ENCODE peak calls at places on chromosomes 7 and 10, in six cellular contexts. One of them, this sample, is unnamed.

GRCh38 chr10:97882142-97883091 is 32.8 kb downstream of the GOLGA7B start:
- DNase-seq in C1 segment of cervical spinal cord: no peak
- DNase-seq in H4: peak; percentile 97
- DNase-seq in HCEC 1CT: peak; percentile 10
- DNase-seq in stimulated activated CD4-positive, alpha-beta T cell treated with anti-CD3 and anti-CD28 coated beads, Interleukin-15, amount 100 ng/mL, for 1 hour: no peak
- DNase-seq in mesendoderm: no peak
- DNase-seq in this sample: no peak

GRCh38 chr10:68561804-68562649 is 1.9 kb downstream of the TET1 start:
- DNase-seq in mesendoderm: peak; percentile 69
- DNase-seq in HCEC 1CT: peak; percentile 44
- DNase-seq in stimulated activated CD4-positive, alpha-beta T cell treated with anti-CD3 and anti-CD28 coated beads, Interleukin-15, amount 100 ng/mL, for 1 hour: no peak
- DNase-seq in H4: no peak
- DNase-seq in C1 segment of cervical spinal cord: no peak
- DNase-seq in this sample: no peak

GRCh38 chr10:63614371-63614891 is 93.2 kb downstream of the REEP3 start:
- DNase-seq in mesendoderm: no peak
- DNase-seq in stimulated activated CD4-positive, alpha-beta T cell treated with anti-CD3 and anti-CD28 coated beads, Interleukin-15, amount 100 ng/mL, for 1 hour: no peak
- DNase-seq in HCEC 1CT: peak; percentile 56
- DNase-seq in H4: no peak
- DNase-seq in C1 segment of cervical spinal cord: no peak
- DNase-seq in this sample: no peak

GRCh38 chr7:82623812-82624211 is 180.2 kb upstream of the CACNA2D1 start:
- DNase-seq in mesendoderm: no peak
- DNase-seq in HCEC 1CT: peak; percentile 40
- DNase-seq in C1 segment of cervical spinal cord: no peak
- DNase-seq in H4: no peak
- DNase-seq in stimulated activated CD4-positive, alpha-beta T cell treated with anti-CD3 and anti-CD28 coated beads, Interleukin-15, amount 100 ng/mL, for 1 hour: no peak
- DNase-seq in this sample: no peak

GRCh38 chr10:13614530-13615332 is 28.0 kb downstream of the PRPF18 start:
- DNase-seq in H4: peak; percentile 49
- DNase-seq in mesendoderm: peak; percentile 87
- DNase-seq in HCEC 1CT: no peak
- DNase-seq in C1 segment of cervical spinal cord: no peak
- DNase-seq in stimulated activated CD4-positive, alpha-beta T cell treated with anti-CD3 and anti-CD28 coated beads, Interleukin-15, amount 100 ng/mL, for 1 hour: no peak
- DNase-seq in this sample: no peak

GRCh38 chr7:90957883-90958282 is 306.4 kb upstream of the FZD1 start:
- DNase-seq in mesendoderm: no peak
- DNase-seq in H4: no peak
- DNase-seq in HCEC 1CT: no peak
- DNase-seq in C1 segment of cervical spinal cord: no peak
- DNase-seq in stimulated activated CD4-positive, alpha-beta T cell treated with anti-CD3 and anti-CD28 coated beads, Interleukin-15, amount 100 ng/mL, for 1 hour: no peak
- DNase-seq in this sample: no peak

GRCh38 chr10:44195120-44196007 is 189.5 kb downstream of the CXCL12 start:
- DNase-seq in C1 segment of cervical spinal cord: no peak
- DNase-seq in mesendoderm: no peak
- DNase-seq in HCEC 1CT: peak; percentile 81
- DNase-seq in stimulated activated CD4-positive, alpha-beta T cell treated with anti-CD3 and anti-CD28 coated beads, Interleukin-15, amount 100 ng/mL, for 1 hour: no peak
- DNase-seq in H4: peak; percentile 92
- DNase-seq in this sample: no peak

GRCh38 chr7:46178685-46179084 is 257.6 kb upstream of the IGFBP3 start:
- DNase-seq in H4: no peak
- DNase-seq in mesendoderm: peak; percentile 14
- DNase-seq in stimulated activated CD4-positive, alpha-beta T cell treated with anti-CD3 and anti-CD28 coated beads, Interleukin-15, amount 100 ng/mL, for 1 hour: no peak
- DNase-seq in HCEC 1CT: peak; percentile 44
- DNase-seq in C1 segment of cervical spinal cord: no peak
- DNase-seq in this sample: no peak

GRCh38 chr7:2079332-2080068 is 153.2 kb downstream of the MAD1L1 start:
- DNase-seq in stimulated activated CD4-positive, alpha-beta T cell treated with anti-CD3 and anti-CD28 coated beads, Interleukin-15, amount 100 ng/mL, for 1 hour: no peak
- DNase-seq in H4: no peak
- DNase-seq in HCEC 1CT: no peak
- DNase-seq in C1 segment of cervical spinal cord: no peak
- DNase-seq in mesendoderm: no peak
- DNase-seq in this sample: no peak

GRCh38 chr7:127504715-127505114 is 80.7 kb downstream of the GCC1 start:
- DNase-seq in mesendoderm: peak; percentile 69
- DNase-seq in HCEC 1CT: no peak
- DNase-seq in H4: no peak
- DNase-seq in C1 segment of cervical spinal cord: no peak
- DNase-seq in stimulated activated CD4-positive, alpha-beta T cell treated with anti-CD3 and anti-CD28 coated beads, Interleukin-15, amount 100 ng/mL, for 1 hour: no peak
- DNase-seq in this sample: no peak

GRCh38 chr7:94049615-94050014 is 45.5 kb upstream of the BET1 start:
- DNase-seq in stimulated activated CD4-positive, alpha-beta T cell treated with anti-CD3 and anti-CD28 coated beads, Interleukin-15, amount 100 ng/mL, for 1 hour: no peak
- DNase-seq in H4: no peak
- DNase-seq in mesendoderm: peak; percentile 70
- DNase-seq in C1 segment of cervical spinal cord: no peak
- DNase-seq in HCEC 1CT: no peak
- DNase-seq in this sample: no peak

GRCh38 chr10:103663802-103664201 is 170.3 kb downstream of the NEURL1 start:
- DNase-seq in HCEC 1CT: no peak
- DNase-seq in H4: no peak
- DNase-seq in mesendoderm: no peak
- DNase-seq in C1 segment of cervical spinal cord: no peak
- DNase-seq in stimulated activated CD4-positive, alpha-beta T cell treated with anti-CD3 and anti-CD28 coated beads, Interleukin-15, amount 100 ng/mL, for 1 hour: no peak
- DNase-seq in this sample: no peak

GRCh38 chr10:112700401-112700800 is 249.6 kb upstream of the TCF7L2 start:
- DNase-seq in stimulated activated CD4-positive, alpha-beta T cell treated with anti-CD3 and anti-CD28 coated beads, Interleukin-15, amount 100 ng/mL, for 1 hour: no peak
- DNase-seq in mesendoderm: no peak
- DNase-seq in C1 segment of cervical spinal cord: no peak
- DNase-seq in H4: no peak
- DNase-seq in HCEC 1CT: no peak
- DNase-seq in this sample: no peak

GRCh38 chr7:54769203-54769602 is 10.2 kb upstream of the SEC61G start:
- DNase-seq in HCEC 1CT: peak; percentile 42
- DNase-seq in mesendoderm: no peak
- DNase-seq in stimulated activated CD4-positive, alpha-beta T cell treated with anti-CD3 and anti-CD28 coated beads, Interleukin-15, amount 100 ng/mL, for 1 hour: no peak
- DNase-seq in C1 segment of cervical spinal cord: no peak
- DNase-seq in H4: no peak
- DNase-seq in this sample: no peak

GRCh38 chr7:665251-665650 is 61.2 kb upstream of the DNAAF5 start:
- DNase-seq in mesendoderm: peak; percentile 19
- DNase-seq in HCEC 1CT: no peak
- DNase-seq in C1 segment of cervical spinal cord: no peak
- DNase-seq in stimulated activated CD4-positive, alpha-beta T cell treated with anti-CD3 and anti-CD28 coated beads, Interleukin-15, amount 100 ng/mL, for 1 hour: no peak
- DNase-seq in H4: no peak
- DNase-seq in this sample: no peak

GRCh38 chr7:64877714-64878610 is 25.1 kb upstream of the ZNF273 start:
- DNase-seq in C1 segment of cervical spinal cord: no peak
- DNase-seq in mesendoderm: no peak
- DNase-seq in stimulated activated CD4-positive, alpha-beta T cell treated with anti-CD3 and anti-CD28 coated beads, Interleukin-15, amount 100 ng/mL, for 1 hour: no peak
- DNase-seq in H4: no peak
- DNase-seq in HCEC 1CT: no peak
- DNase-seq in this sample: no peak

GRCh38 chr10:63689768-63690167 is 168.6 kb downstream of the REEP3 start:
- DNase-seq in C1 segment of cervical spinal cord: no peak
- DNase-seq in stimulated activated CD4-positive, alpha-beta T cell treated with anti-CD3 and anti-CD28 coated beads, Interleukin-15, amount 100 ng/mL, for 1 hour: no peak
- DNase-seq in H4: no peak
- DNase-seq in HCEC 1CT: no peak
- DNase-seq in mesendoderm: no peak
- DNase-seq in this sample: no peak

GRCh38 chr10:117929321-117930067 is 117.2 kb downstream of the RAB11FIP2 start:
- DNase-seq in H4: no peak
- DNase-seq in C1 segment of cervical spinal cord: no peak
- DNase-seq in mesendoderm: peak; percentile 12
- DNase-seq in HCEC 1CT: no peak
- DNase-seq in stimulated activated CD4-positive, alpha-beta T cell treated with anti-CD3 and anti-CD28 coated beads, Interleukin-15, amount 100 ng/mL, for 1 hour: no peak
- DNase-seq in this sample: no peak

GRCh38 chr10:28312572-28312971 is 9.7 kb upstream of the MPP7 start:
- DNase-seq in C1 segment of cervical spinal cord: no peak
- DNase-seq in H4: no peak
- DNase-seq in mesendoderm: no peak
- DNase-seq in stimulated activated CD4-positive, alpha-beta T cell treated with anti-CD3 and anti-CD28 coated beads, Interleukin-15, amount 100 ng/mL, for 1 hour: no peak
- DNase-seq in HCEC 1CT: no peak
- DNase-seq in this sample: no peak

GRCh38 chr7:18771834-18772566 is 276.5 kb downstream of the HDAC9 start:
- DNase-seq in stimulated activated CD4-positive, alpha-beta T cell treated with anti-CD3 and anti-CD28 coated beads, Interleukin-15, amount 100 ng/mL, for 1 hour: no peak
- DNase-seq in mesendoderm: no peak
- DNase-seq in C1 segment of cervical spinal cord: no peak
- DNase-seq in H4: no peak
- DNase-seq in HCEC 1CT: no peak
- DNase-seq in this sample: no peak

GRCh38 chr7:117669818-117670217 is 190.0 kb downstream of the CFTR start:
- DNase-seq in C1 segment of cervical spinal cord: no peak
- DNase-seq in HCEC 1CT: no peak
- DNase-seq in stimulated activated CD4-positive, alpha-beta T cell treated with anti-CD3 and anti-CD28 coated beads, Interleukin-15, amount 100 ng/mL, for 1 hour: no peak
- DNase-seq in mesendoderm: no peak
- DNase-seq in H4: no peak
- DNase-seq in this sample: no peak

GRCh38 chr10:133292919-133293809 is 15.5 kb downstream of the TUBGCP2 start:
- DNase-seq in H4: no peak
- DNase-seq in C1 segment of cervical spinal cord: no peak
- DNase-seq in HCEC 1CT: peak; percentile 93
- DNase-seq in mesendoderm: no peak
- DNase-seq in stimulated activated CD4-positive, alpha-beta T cell treated with anti-CD3 and anti-CD28 coated beads, Interleukin-15, amount 100 ng/mL, for 1 hour: no peak
- DNase-seq in this sample: no peak